ENCODE peak calls at places on chromosomes 16 and 17, in eight cellular contexts. One of them, this sample, is unnamed.
A peak's percentile ranks its signal among the peaks of the same experiment; 100 is the strongest.

GRCh38 chr17:60109161-60109560 is 30.4 kb upstream of the HEATR6 start:
- DNase-seq in AG04450: no peak
- DNase-seq in GM23338: no peak
- DNase-seq in chondrocyte: no peak
- DNase-seq in tibial nerve: no peak
- DNase-seq in heart right ventricle: no peak
- DNase-seq in ovary: no peak
- DNase-seq in pancreas: no peak
- DNase-seq in this sample: no peak

GRCh38 chr16:56800355-56800754 is 64.7 kb upstream of the SLC12A3 start:
- DNase-seq in pancreas: no peak
- DNase-seq in heart right ventricle: no peak
- DNase-seq in ovary: no peak
- DNase-seq in tibial nerve: no peak
- DNase-seq in chondrocyte: no peak
- DNase-seq in GM23338: no peak
- DNase-seq in AG04450: no peak
- DNase-seq in this sample: no peak

GRCh38 chr16:66936889-66937554 is 1.7 kb downstream of the CES2 start:
- DNase-seq in pancreas: no peak
- DNase-seq in tibial nerve: no peak
- DNase-seq in GM23338: no peak
- DNase-seq in ovary: no peak
- DNase-seq in AG04450: no peak
- DNase-seq in chondrocyte: no peak
- DNase-seq in heart right ventricle: no peak
- DNase-seq in this sample: no peak

GRCh38 chr16:72990003-72990521 is 57.9 kb downstream of the ZFHX3 start:
- DNase-seq in GM23338: peak; percentile 39
- DNase-seq in chondrocyte: no peak
- DNase-seq in AG04450: peak; percentile 20
- DNase-seq in ovary: no peak
- DNase-seq in tibial nerve: peak; percentile 81
- DNase-seq in heart right ventricle: peak; percentile 36
- DNase-seq in pancreas: no peak
- DNase-seq in this sample: peak; percentile 32

GRCh38 chr17:20922128-20922670 is 120.6 kb downstream of the USP22 start:
- DNase-seq in AG04450: no peak
- DNase-seq in ovary: no peak
- DNase-seq in tibial nerve: no peak
- DNase-seq in chondrocyte: no peak
- DNase-seq in pancreas: no peak
- DNase-seq in heart right ventricle: peak; percentile 39
- DNase-seq in GM23338: no peak
- DNase-seq in this sample: no peak

GRCh38 chr17:79066963-79067362 is 7.7 kb upstream of the ENGASE start:
- DNase-seq in ovary: no peak
- DNase-seq in tibial nerve: no peak
- DNase-seq in pancreas: no peak
- DNase-seq in GM23338: no peak
- DNase-seq in AG04450: no peak
- DNase-seq in heart right ventricle: no peak
- DNase-seq in chondrocyte: peak; percentile 26
- DNase-seq in this sample: no peak

GRCh38 chr16:68444058-68444657 is 4.2 kb downstream of the SMPD3 start:
- DNase-seq in heart right ventricle: peak; percentile 36
- DNase-seq in GM23338: peak; percentile 84
- DNase-seq in pancreas: peak; percentile 47
- DNase-seq in ovary: peak; percentile 59
- DNase-seq in chondrocyte: no peak
- DNase-seq in tibial nerve: no peak
- DNase-seq in AG04450: no peak
- DNase-seq in this sample: no peak

GRCh38 chr16:22664132-22664531 is 149.8 kb upstream of the HS3ST2 start:
- DNase-seq in AG04450: no peak
- DNase-seq in GM23338: no peak
- DNase-seq in heart right ventricle: no peak
- DNase-seq in tibial nerve: no peak
- DNase-seq in pancreas: no peak
- DNase-seq in chondrocyte: no peak
- DNase-seq in ovary: no peak
- DNase-seq in this sample: no peak

GRCh38 chr17:82092995-82093751 is 4.9 kb downstream of the FASN start:
- DNase-seq in tibial nerve: no peak
- DNase-seq in ovary: peak; percentile 28
- DNase-seq in AG04450: no peak
- DNase-seq in pancreas: no peak
- DNase-seq in GM23338: no peak
- DNase-seq in heart right ventricle: no peak
- DNase-seq in chondrocyte: peak; percentile 92
- DNase-seq in this sample: no peak

GRCh38 chr16:17307501-17307900 is 163.3 kb downstream of the XYLT1 start:
- DNase-seq in heart right ventricle: no peak
- DNase-seq in AG04450: no peak
- DNase-seq in ovary: no peak
- DNase-seq in GM23338: no peak
- DNase-seq in tibial nerve: no peak
- DNase-seq in chondrocyte: no peak
- DNase-seq in pancreas: no peak
- DNase-seq in this sample: no peak

GRCh38 chr17:80708497-80708896 is 163.9 kb downstream of the RPTOR start:
- DNase-seq in ovary: no peak
- DNase-seq in tibial nerve: no peak
- DNase-seq in chondrocyte: no peak
- DNase-seq in GM23338: no peak
- DNase-seq in AG04450: no peak
- DNase-seq in heart right ventricle: no peak
- DNase-seq in pancreas: no peak
- DNase-seq in this sample: no peak

GRCh38 chr17:76480676-76481075 is 13.3 kb downstream of the AANAT start:
- DNase-seq in GM23338: no peak
- DNase-seq in pancreas: no peak
- DNase-seq in AG04450: no peak
- DNase-seq in ovary: peak; percentile 67
- DNase-seq in tibial nerve: no peak
- DNase-seq in chondrocyte: no peak
- DNase-seq in heart right ventricle: no peak
- DNase-seq in this sample: no peak

GRCh38 chr17:82985973-82986372 is 93.4 kb upstream of the METRNL start:
- DNase-seq in pancreas: peak; percentile 25
- DNase-seq in GM23338: peak; percentile 58
- DNase-seq in chondrocyte: no peak
- DNase-seq in tibial nerve: no peak
- DNase-seq in heart right ventricle: no peak
- DNase-seq in ovary: no peak
- DNase-seq in AG04450: no peak
- DNase-seq in this sample: no peak

GRCh38 chr16:71917900-71918299 is 22.6 kb downstream of the IST1 start:
- DNase-seq in ovary: no peak
- DNase-seq in AG04450: no peak
- DNase-seq in heart right ventricle: no peak
- DNase-seq in chondrocyte: no peak
- DNase-seq in tibial nerve: no peak
- DNase-seq in pancreas: no peak
- DNase-seq in GM23338: no peak
- DNase-seq in this sample: no peak

GRCh38 chr17:28346746-28347246 is 10.5 kb downstream of the POLDIP2 start:
- DNase-seq in GM23338: peak; percentile 57
- DNase-seq in heart right ventricle: no peak
- DNase-seq in ovary: peak; percentile 72
- DNase-seq in pancreas: peak; percentile 75
- DNase-seq in AG04450: no peak
- DNase-seq in tibial nerve: no peak
- DNase-seq in chondrocyte: no peak
- DNase-seq in this sample: no peak

GRCh38 chr17:62671553-62671952 is 44.1 kb downstream of the MRC2 start:
- DNase-seq in ovary: peak; percentile 56
- DNase-seq in chondrocyte: no peak
- DNase-seq in GM23338: no peak
- DNase-seq in pancreas: no peak
- DNase-seq in heart right ventricle: no peak
- DNase-seq in tibial nerve: no peak
- DNase-seq in AG04450: no peak
- DNase-seq in this sample: no peak

GRCh38 chr16:66858740-66859396 is 14.7 kb downstream of the CA7 start:
- DNase-seq in chondrocyte: no peak
- DNase-seq in heart right ventricle: peak; percentile 70
- DNase-seq in AG04450: no peak
- DNase-seq in pancreas: no peak
- DNase-seq in tibial nerve: no peak
- DNase-seq in GM23338: no peak
- DNase-seq in ovary: no peak
- DNase-seq in this sample: no peak

GRCh38 chr16:12162586-12162985 is 186.1 kb downstream of the SNX29 start:
- DNase-seq in chondrocyte: no peak
- DNase-seq in pancreas: no peak
- DNase-seq in tibial nerve: no peak
- DNase-seq in ovary: peak; percentile 41
- DNase-seq in AG04450: no peak
- DNase-seq in heart right ventricle: no peak
- DNase-seq in GM23338: no peak
- DNase-seq in this sample: no peak

DNA sequence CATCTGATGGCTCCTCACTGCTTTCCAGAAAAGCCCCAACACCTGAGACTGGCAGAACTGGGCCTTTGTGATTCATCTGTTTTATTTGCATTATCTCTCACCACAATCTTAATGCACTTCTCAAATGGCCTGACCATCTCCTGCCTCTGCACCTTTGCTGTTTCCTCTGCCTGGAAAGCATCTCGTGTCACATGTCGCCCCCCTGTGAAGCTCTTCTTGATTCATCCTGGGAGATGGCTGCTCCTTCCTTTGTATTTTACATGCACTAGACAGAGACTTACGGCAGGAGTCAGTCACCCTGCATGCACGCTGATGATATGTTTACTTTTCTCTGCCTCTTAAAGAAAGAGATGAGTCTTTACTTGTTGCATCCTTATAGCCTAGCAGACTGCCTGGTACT is 30.0 kb downstream of the HNF1B start:
- DNase-seq in chondrocyte: no peak
- DNase-seq in AG04450: no peak
- DNase-seq in GM23338: no peak
- DNase-seq in heart right ventricle: no peak
- DNase-seq in tibial nerve: no peak
- DNase-seq in ovary: no peak
- DNase-seq in pancreas: no peak
- DNase-seq in this sample: no peak
- TF ChIP-seq CTCF in chondrocyte: peak; percentile 62
- TF ChIP-seq CTCF in AG04450: no peak
- TF ChIP-seq CTCF in GM23338: no peak
- TF ChIP-seq CTCF in heart right ventricle: no peak
- TF ChIP-seq CTCF in tibial nerve: no peak
- TF ChIP-seq CTCF in ovary: no peak
- TF ChIP-seq CTCF in pancreas: no peak
- TF ChIP-seq CTCF in this sample: no peak

GRCh38 chr17:30203471-30203981 is 32.0 kb downstream of the SLC6A4 start:
- DNase-seq in heart right ventricle: no peak
- DNase-seq in pancreas: no peak
- DNase-seq in ovary: no peak
- DNase-seq in chondrocyte: no peak
- DNase-seq in AG04450: no peak
- DNase-seq in GM23338: peak; percentile 68
- DNase-seq in tibial nerve: no peak
- DNase-seq in this sample: no peak
- TF ChIP-seq CTCF in heart right ventricle: no peak
- TF ChIP-seq CTCF in pancreas: no peak
- TF ChIP-seq CTCF in ovary: no peak
- TF ChIP-seq CTCF in chondrocyte: no peak
- TF ChIP-seq CTCF in AG04450: no peak
- TF ChIP-seq CTCF in GM23338: peak; percentile 42
- TF ChIP-seq CTCF in tibial nerve: no peak
- TF ChIP-seq CTCF in this sample: no peak

GRCh38 chr17:14052886-14053615 is 16.3 kb upstream of the COX10 start:
- DNase-seq in chondrocyte: no peak
- DNase-seq in GM23338: no peak
- DNase-seq in tibial nerve: no peak
- DNase-seq in ovary: no peak
- DNase-seq in pancreas: no peak
- DNase-seq in heart right ventricle: no peak
- DNase-seq in AG04450: no peak
- DNase-seq in this sample: no peak
- TF ChIP-seq CTCF in chondrocyte: no peak
- TF ChIP-seq CTCF in GM23338: no peak
- TF ChIP-seq CTCF in tibial nerve: no peak
- TF ChIP-seq CTCF in ovary: no peak
- TF ChIP-seq CTCF in pancreas: no peak
- TF ChIP-seq CTCF in heart right ventricle: no peak
- TF ChIP-seq CTCF in AG04450: no peak
- TF ChIP-seq CTCF in this sample: no peak

GRCh38 chr17:45663772-45664171 is 120.3 kb upstream of the CRHR1 start:
- DNase-seq in AG04450: no peak
- DNase-seq in tibial nerve: no peak
- DNase-seq in pancreas: no peak
- DNase-seq in chondrocyte: no peak
- DNase-seq in GM23338: no peak
- DNase-seq in heart right ventricle: no peak
- DNase-seq in ovary: no peak
- DNase-seq in this sample: no peak
- TF ChIP-seq CTCF in AG04450: no peak
- TF ChIP-seq CTCF in tibial nerve: no peak
- TF ChIP-seq CTCF in pancreas: no peak
- TF ChIP-seq CTCF in chondrocyte: no peak
- TF ChIP-seq CTCF in GM23338: no peak
- TF ChIP-seq CTCF in heart right ventricle: no peak
- TF ChIP-seq CTCF in ovary: no peak
- TF ChIP-seq CTCF in this sample: no peak

DNA sequence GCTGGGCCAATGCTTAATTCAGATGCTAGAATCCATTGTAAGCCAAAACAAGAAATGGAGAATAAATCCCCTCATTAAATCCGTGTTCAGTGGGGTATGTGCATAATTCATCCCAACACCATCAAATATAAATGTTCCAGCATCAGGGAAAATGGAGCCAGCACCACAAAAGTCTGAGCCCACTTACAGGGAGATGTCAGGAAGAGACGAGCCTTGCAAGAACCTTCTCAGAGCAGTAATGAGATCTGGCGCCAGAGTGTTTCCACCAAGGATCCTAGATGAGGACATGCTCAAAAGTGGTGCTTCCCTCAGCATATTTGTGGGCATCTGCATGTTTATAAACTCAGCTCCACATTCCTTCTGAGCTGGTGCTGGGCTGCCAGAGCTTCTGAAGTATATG is 541.9 kb upstream of the C16orf82 start:
- DNase-seq in AG04450: no peak
- DNase-seq in GM23338: no peak
- DNase-seq in tibial nerve: no peak
- DNase-seq in heart right ventricle: no peak
- DNase-seq in pancreas: no peak
- DNase-seq in ovary: no peak
- DNase-seq in chondrocyte: no peak
- DNase-seq in this sample: no peak
- TF ChIP-seq CTCF in AG04450: no peak
- TF ChIP-seq CTCF in GM23338: no peak
- TF ChIP-seq CTCF in tibial nerve: no peak
- TF ChIP-seq CTCF in heart right ventricle: no peak
- TF ChIP-seq CTCF in pancreas: no peak
- TF ChIP-seq CTCF in ovary: no peak
- TF ChIP-seq CTCF in chondrocyte: no peak
- TF ChIP-seq CTCF in this sample: no peak

This sample was measured in omental fat pad.